ENCODE peak calls at places on chromosomes 7 and 10, in nine cellular contexts. One of them, this sample, is unnamed.

GRCh38 chr10:44963772-44964633 is 4.4 kb downstream of the RASSF4 start:
- DNase-seq in glutamatergic neuron: peak; percentile 89
- DNase-seq in PC-3: no peak
- DNase-seq in H9: peak; percentile 48
- DNase-seq in cardiac muscle cell: no peak
- DNase-seq in HFFc6: no peak
- DNase-seq in AG04449: no peak
- DNase-seq in OCI-LY7: peak; percentile 63
- DNase-seq in dorsolateral prefrontal cortex: peak; percentile 97
- DNase-seq in this sample: peak; percentile 13

GRCh38 chr10:5283305-5284158 is 81.2 kb upstream of the UCN3 start:
- DNase-seq in glutamatergic neuron: peak; percentile 52
- DNase-seq in PC-3: peak; percentile 53
- DNase-seq in H9: peak; percentile 70
- DNase-seq in cardiac muscle cell: peak; percentile 79
- DNase-seq in HFFc6: peak; percentile 28
- DNase-seq in AG04449: no peak
- DNase-seq in OCI-LY7: peak; percentile 39
- DNase-seq in dorsolateral prefrontal cortex: no peak
- DNase-seq in this sample: peak; percentile 24

GRCh38 chr7:138964838-138965436 is 16.3 kb downstream of the KIAA1549 start:
- DNase-seq in glutamatergic neuron: no peak
- DNase-seq in PC-3: no peak
- DNase-seq in H9: no peak
- DNase-seq in cardiac muscle cell: no peak
- DNase-seq in HFFc6: no peak
- DNase-seq in AG04449: no peak
- DNase-seq in OCI-LY7: no peak
- DNase-seq in dorsolateral prefrontal cortex: no peak
- DNase-seq in this sample: no peak

GRCh38 chr10:92839191-92840085 is 8.9 kb upstream of the EXOC6 start:
- DNase-seq in glutamatergic neuron: peak; percentile 80
- DNase-seq in PC-3: no peak
- DNase-seq in H9: peak; percentile 82
- DNase-seq in cardiac muscle cell: peak; percentile 75
- DNase-seq in HFFc6: peak; percentile 44
- DNase-seq in AG04449: no peak
- DNase-seq in OCI-LY7: peak; percentile 59
- DNase-seq in dorsolateral prefrontal cortex: no peak
- DNase-seq in this sample: peak; percentile 22

GRCh38 chr7:140049339-140050024 is 13.3 kb downstream of the PARP12 start:
- DNase-seq in glutamatergic neuron: no peak
- DNase-seq in PC-3: peak; percentile 34
- DNase-seq in H9: no peak
- DNase-seq in cardiac muscle cell: peak; percentile 22
- DNase-seq in HFFc6: no peak
- DNase-seq in AG04449: no peak
- DNase-seq in OCI-LY7: no peak
- DNase-seq in dorsolateral prefrontal cortex: no peak
- DNase-seq in this sample: no peak

GRCh38 chr10:68251146-68251545 is 19.2 kb upstream of the ATOH7 start:
- DNase-seq in glutamatergic neuron: peak; percentile 68
- DNase-seq in PC-3: no peak
- DNase-seq in H9: no peak
- DNase-seq in cardiac muscle cell: no peak
- DNase-seq in HFFc6: no peak
- DNase-seq in AG04449: no peak
- DNase-seq in OCI-LY7: no peak
- DNase-seq in dorsolateral prefrontal cortex: no peak
- DNase-seq in this sample: no peak

GRCh38 chr10:62305813-62306212 is 37.2 kb upstream of the RTKN2 start:
- DNase-seq in glutamatergic neuron: no peak
- DNase-seq in PC-3: peak; percentile 36
- DNase-seq in H9: no peak
- DNase-seq in cardiac muscle cell: no peak
- DNase-seq in HFFc6: no peak
- DNase-seq in AG04449: no peak
- DNase-seq in OCI-LY7: no peak
- DNase-seq in dorsolateral prefrontal cortex: no peak
- DNase-seq in this sample: no peak

GRCh38 chr10:86225098-86225782 is 141.4 kb downstream of the GRID1 start:
- DNase-seq in glutamatergic neuron: no peak
- DNase-seq in PC-3: peak; percentile 47
- DNase-seq in H9: no peak
- DNase-seq in cardiac muscle cell: peak; percentile 56
- DNase-seq in HFFc6: peak; percentile 53
- DNase-seq in AG04449: peak; percentile 16
- DNase-seq in OCI-LY7: no peak
- DNase-seq in dorsolateral prefrontal cortex: peak; percentile 44
- DNase-seq in this sample: no peak

GRCh38 chr10:103837370-103838094 is 17.8 kb downstream of the SH3PXD2A start:
- DNase-seq in glutamatergic neuron: no peak
- DNase-seq in PC-3: no peak
- DNase-seq in H9: no peak
- DNase-seq in cardiac muscle cell: no peak
- DNase-seq in HFFc6: no peak
- DNase-seq in AG04449: no peak
- DNase-seq in OCI-LY7: peak; percentile 70
- DNase-seq in dorsolateral prefrontal cortex: no peak
- DNase-seq in this sample: no peak

GRCh38 chr7:48038815-48039496 is 3.6 kb downstream of the C7orf57 start:
- DNase-seq in glutamatergic neuron: no peak
- DNase-seq in PC-3: no peak
- DNase-seq in H9: no peak
- DNase-seq in cardiac muscle cell: no peak
- DNase-seq in HFFc6: no peak
- DNase-seq in AG04449: no peak
- DNase-seq in OCI-LY7: no peak
- DNase-seq in dorsolateral prefrontal cortex: no peak
- DNase-seq in this sample: no peak

GRCh38 chr10:124106241-124106905 is 13.0 kb upstream of the CHST15 start:
- DNase-seq in glutamatergic neuron: no peak
- DNase-seq in PC-3: peak; percentile 91
- DNase-seq in H9: no peak
- DNase-seq in cardiac muscle cell: peak; percentile 93
- DNase-seq in HFFc6: peak; percentile 51
- DNase-seq in AG04449: no peak
- DNase-seq in OCI-LY7: peak; percentile 86
- DNase-seq in dorsolateral prefrontal cortex: no peak
- DNase-seq in this sample: peak; percentile 75

GRCh38 chr7:2540133-2540532 is 15.2 kb downstream of the BRAT1 start:
- DNase-seq in glutamatergic neuron: peak; percentile 5
- DNase-seq in PC-3: no peak
- DNase-seq in H9: no peak
- DNase-seq in cardiac muscle cell: no peak
- DNase-seq in HFFc6: no peak
- DNase-seq in AG04449: no peak
- DNase-seq in OCI-LY7: no peak
- DNase-seq in dorsolateral prefrontal cortex: no peak
- DNase-seq in this sample: no peak

GRCh38 chr7:2537981-2538851 is 17.1 kb downstream of the BRAT1 start:
- DNase-seq in glutamatergic neuron: peak; percentile 47
- DNase-seq in PC-3: no peak
- DNase-seq in H9: peak; percentile 50
- DNase-seq in cardiac muscle cell: no peak
- DNase-seq in HFFc6: no peak
- DNase-seq in AG04449: no peak
- DNase-seq in OCI-LY7: no peak
- DNase-seq in dorsolateral prefrontal cortex: peak; percentile 42
- DNase-seq in this sample: no peak

GRCh38 chr7:2540641-2541051 is 14.7 kb downstream of the BRAT1 start:
- DNase-seq in glutamatergic neuron: peak; percentile 16
- DNase-seq in PC-3: no peak
- DNase-seq in H9: peak; percentile 26
- DNase-seq in cardiac muscle cell: no peak
- DNase-seq in HFFc6: no peak
- DNase-seq in AG04449: no peak
- DNase-seq in OCI-LY7: no peak
- DNase-seq in dorsolateral prefrontal cortex: no peak
- DNase-seq in this sample: no peak

GRCh38 chr7:2541291-2542010 is 13.9 kb downstream of the BRAT1 start:
- DNase-seq in glutamatergic neuron: peak; percentile 32
- DNase-seq in PC-3: no peak
- DNase-seq in H9: no peak
- DNase-seq in cardiac muscle cell: no peak
- DNase-seq in HFFc6: no peak
- DNase-seq in AG04449: no peak
- DNase-seq in OCI-LY7: no peak
- DNase-seq in dorsolateral prefrontal cortex: no peak
- DNase-seq in this sample: no peak

DNA sequence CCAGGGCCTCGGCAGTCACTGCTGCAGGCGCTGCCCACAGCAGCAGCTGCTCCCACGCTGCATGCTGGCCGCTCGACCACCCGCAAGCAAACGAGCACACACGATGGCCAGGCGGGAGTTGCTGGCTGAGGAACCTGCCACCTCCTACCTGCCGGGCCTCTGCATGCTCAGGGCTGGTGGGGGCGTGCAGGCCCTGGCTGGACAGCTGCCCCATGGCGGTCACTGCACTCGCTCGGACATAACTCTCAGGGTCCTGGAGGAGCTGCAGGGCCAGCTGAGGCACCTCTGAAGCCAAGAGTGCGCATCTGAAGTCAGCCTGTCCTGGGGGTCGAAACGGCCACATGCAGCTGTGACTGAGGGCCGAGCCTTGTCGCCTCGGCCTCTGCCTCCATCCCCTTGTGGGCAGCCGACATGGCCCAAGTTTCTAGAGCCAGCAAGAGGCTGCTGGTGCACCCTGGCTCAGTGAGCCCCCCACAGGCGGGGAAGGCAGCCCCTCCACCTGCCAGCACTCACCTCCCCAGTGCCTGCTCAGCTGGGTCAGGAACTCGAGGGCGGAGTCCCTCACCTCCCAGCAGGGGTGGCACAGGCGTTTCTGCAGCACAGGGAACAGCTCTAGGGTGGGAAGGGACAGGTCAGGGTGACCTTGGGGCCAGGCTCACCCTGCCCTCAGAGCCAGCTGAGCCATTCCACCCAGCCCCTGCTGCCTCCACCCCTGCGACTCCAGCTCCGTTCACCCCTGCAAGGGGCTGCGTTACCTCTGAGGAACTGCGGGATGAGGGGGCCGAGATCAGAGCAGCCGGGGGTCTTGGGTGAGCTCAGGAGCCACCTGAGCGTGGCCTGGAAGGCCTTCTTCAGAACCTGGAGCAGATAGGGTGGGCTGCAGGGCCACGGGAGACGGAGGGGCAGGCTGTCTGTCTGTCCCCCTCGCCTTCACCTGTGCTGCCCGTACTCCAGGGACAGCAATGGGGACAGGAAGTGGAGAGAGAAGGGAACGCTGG is 16.0 kb downstream of the BRAT1 start:
- DNase-seq in glutamatergic neuron: peak; percentile 18
- DNase-seq in PC-3: no peak
- DNase-seq in H9: peak; percentile 29
- DNase-seq in cardiac muscle cell: no peak
- DNase-seq in HFFc6: no peak
- DNase-seq in AG04449: no peak
- DNase-seq in OCI-LY7: no peak
- DNase-seq in dorsolateral prefrontal cortex: peak; percentile 35
- DNase-seq in this sample: no peak
- TF ChIP-seq CTCF in glutamatergic neuron: no peak
- TF ChIP-seq CTCF in PC-3: no peak
- TF ChIP-seq CTCF in H9: no peak
- TF ChIP-seq CTCF in cardiac muscle cell: no peak
- TF ChIP-seq CTCF in HFFc6: no peak
- TF ChIP-seq CTCF in AG04449: no peak
- TF ChIP-seq CTCF in OCI-LY7: no peak
- TF ChIP-seq CTCF in dorsolateral prefrontal cortex: no peak
- TF ChIP-seq CTCF in this sample: no peak

DNA sequence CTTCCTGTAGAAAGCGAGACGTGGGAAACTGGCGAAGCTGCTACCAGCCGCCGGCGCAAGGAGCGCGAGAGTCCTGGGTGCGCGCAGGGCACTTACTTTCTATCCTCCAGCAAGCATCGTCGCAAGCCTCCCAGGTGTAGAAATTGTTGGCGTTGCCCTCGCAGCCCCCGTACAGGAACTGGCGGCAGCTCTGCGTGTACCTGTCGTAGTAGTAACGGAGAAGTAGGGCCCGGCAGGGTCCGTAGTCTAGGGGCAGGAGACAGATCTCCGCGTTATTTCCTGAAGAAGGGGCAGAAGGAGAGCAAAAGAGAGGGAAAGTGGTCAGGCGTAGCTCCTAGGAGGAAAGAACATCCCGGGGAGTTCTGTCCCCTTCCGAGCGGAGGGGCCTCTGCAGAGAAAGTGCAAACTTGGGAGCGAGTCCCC is 501 bp downstream of the TFPI2 start:
- DNase-seq in glutamatergic neuron: peak; percentile 48
- DNase-seq in PC-3: peak; percentile 58
- DNase-seq in H9: peak; percentile 68
- DNase-seq in cardiac muscle cell: peak; percentile 77
- DNase-seq in HFFc6: no peak
- DNase-seq in AG04449: no peak
- DNase-seq in OCI-LY7: no peak
- DNase-seq in dorsolateral prefrontal cortex: no peak
- DNase-seq in this sample: no peak
- TF ChIP-seq CTCF in glutamatergic neuron: no peak
- TF ChIP-seq CTCF in PC-3: no peak
- TF ChIP-seq CTCF in H9: no peak
- TF ChIP-seq CTCF in cardiac muscle cell: no peak
- TF ChIP-seq CTCF in HFFc6: no peak
- TF ChIP-seq CTCF in AG04449: no peak
- TF ChIP-seq CTCF in OCI-LY7: no peak
- TF ChIP-seq CTCF in dorsolateral prefrontal cortex: no peak
- TF ChIP-seq CTCF in this sample: peak; percentile 6

DNA sequence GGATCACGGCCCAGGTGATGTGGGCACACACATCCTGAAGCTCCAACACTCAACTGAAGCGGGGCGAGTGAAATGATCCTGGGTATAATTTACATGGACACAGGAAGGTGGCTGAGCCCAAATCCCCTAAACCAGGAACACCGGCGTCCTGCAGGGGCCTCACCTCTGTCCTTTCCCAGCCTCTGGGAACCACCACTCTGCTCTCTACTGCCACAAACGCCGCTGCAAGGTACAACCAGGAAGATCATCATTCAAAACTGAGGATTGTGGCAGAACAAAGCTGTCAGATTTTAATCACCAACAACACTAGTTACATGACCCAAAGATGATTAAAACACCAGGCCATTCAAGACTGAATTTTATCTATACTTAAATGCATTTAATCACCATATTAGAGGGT is 104.0 kb downstream of the DIP2C start:
- DNase-seq in glutamatergic neuron: no peak
- DNase-seq in PC-3: no peak
- DNase-seq in H9: no peak
- DNase-seq in cardiac muscle cell: no peak
- DNase-seq in HFFc6: no peak
- DNase-seq in AG04449: no peak
- DNase-seq in OCI-LY7: no peak
- DNase-seq in dorsolateral prefrontal cortex: no peak
- DNase-seq in this sample: no peak
- TF ChIP-seq CTCF in glutamatergic neuron: no peak
- TF ChIP-seq CTCF in PC-3: no peak
- TF ChIP-seq CTCF in H9: peak; percentile 59
- TF ChIP-seq CTCF in cardiac muscle cell: no peak
- TF ChIP-seq CTCF in HFFc6: no peak
- TF ChIP-seq CTCF in AG04449: no peak
- TF ChIP-seq CTCF in OCI-LY7: peak; percentile 44
- TF ChIP-seq CTCF in dorsolateral prefrontal cortex: no peak
- TF ChIP-seq CTCF in this sample: no peak

DNA sequence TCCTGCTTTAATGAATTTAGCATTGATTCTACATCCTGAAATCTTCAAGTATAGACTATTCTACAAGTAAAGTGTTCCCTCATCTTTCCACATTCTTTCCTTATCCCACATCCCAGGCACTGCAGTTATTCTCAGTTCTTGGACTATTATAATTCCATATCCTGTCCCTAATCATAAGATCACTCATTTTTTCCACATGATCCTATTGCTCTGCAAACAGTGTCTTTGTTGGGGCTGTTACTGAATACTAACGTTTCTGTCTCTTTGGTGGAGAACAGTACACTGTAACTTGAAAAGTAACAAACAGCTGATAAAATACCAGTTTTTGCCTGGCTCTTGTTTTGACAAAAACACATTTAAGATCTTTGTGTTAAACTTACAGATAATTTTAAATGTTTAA is 769.9 kb downstream of the MAGI2 start:
- DNase-seq in glutamatergic neuron: no peak
- DNase-seq in PC-3: no peak
- DNase-seq in H9: no peak
- DNase-seq in cardiac muscle cell: no peak
- DNase-seq in HFFc6: no peak
- DNase-seq in AG04449: no peak
- DNase-seq in OCI-LY7: no peak
- DNase-seq in dorsolateral prefrontal cortex: no peak
- DNase-seq in this sample: no peak
- TF ChIP-seq CTCF in glutamatergic neuron: no peak
- TF ChIP-seq CTCF in PC-3: no peak
- TF ChIP-seq CTCF in H9: no peak
- TF ChIP-seq CTCF in cardiac muscle cell: no peak
- TF ChIP-seq CTCF in HFFc6: no peak
- TF ChIP-seq CTCF in AG04449: no peak
- TF ChIP-seq CTCF in OCI-LY7: no peak
- TF ChIP-seq CTCF in dorsolateral prefrontal cortex: no peak
- TF ChIP-seq CTCF in this sample: no peak